ENCODE peak calls at places on chromosomes 7 and 10, in ten cellular contexts. One of them, this sample, is unnamed.

GRCh38 chr10:88152720-88153119 is 289.3 kb downstream of the PTEN start:
- DNase-seq in nephron progenitor cell: no peak
- DNase-seq in stomach: no peak
- DNase-seq in fibroblast of mammary gland: peak
- DNase-seq in left lung: no peak
- DNase-seq in fibroblast of villous mesenchyme: peak
- DNase-seq in activated CD8-positive, alpha-beta T cell treated with anti-CD3 and anti-CD28 coated beads for 36 hours: peak
- DNase-seq in fibroblast of lung: peak
- DNase-seq in cardiac muscle cell: no peak
- DNase-seq in neural crest cell: no peak
- DNase-seq in this sample: no peak

GRCh38 chr7:100153713-100154519 is 4.6 kb downstream of the TRAPPC14 start:
- DNase-seq in nephron progenitor cell: no peak
- DNase-seq in stomach: no peak
- DNase-seq in fibroblast of mammary gland: no peak
- DNase-seq in left lung: no peak
- DNase-seq in fibroblast of villous mesenchyme: no peak
- DNase-seq in activated CD8-positive, alpha-beta T cell treated with anti-CD3 and anti-CD28 coated beads for 36 hours: no peak
- DNase-seq in fibroblast of lung: no peak
- DNase-seq in cardiac muscle cell: no peak
- DNase-seq in neural crest cell: no peak
- DNase-seq in this sample: no peak

GRCh38 chr10:58175990-58176910 is 91.4 kb downstream of the IPMK start:
- DNase-seq in nephron progenitor cell: peak
- DNase-seq in stomach: no peak
- DNase-seq in fibroblast of mammary gland: peak
- DNase-seq in left lung: no peak
- DNase-seq in fibroblast of villous mesenchyme: peak
- DNase-seq in activated CD8-positive, alpha-beta T cell treated with anti-CD3 and anti-CD28 coated beads for 36 hours: no peak
- DNase-seq in fibroblast of lung: peak
- DNase-seq in cardiac muscle cell: peak
- DNase-seq in neural crest cell: no peak
- DNase-seq in this sample: no peak

GRCh38 chr7:72326365-72326764 is 85.8 kb downstream of the CALN1 start:
- DNase-seq in nephron progenitor cell: no peak
- DNase-seq in stomach: no peak
- DNase-seq in fibroblast of mammary gland: no peak
- DNase-seq in left lung: no peak
- DNase-seq in fibroblast of villous mesenchyme: no peak
- DNase-seq in activated CD8-positive, alpha-beta T cell treated with anti-CD3 and anti-CD28 coated beads for 36 hours: no peak
- DNase-seq in fibroblast of lung: no peak
- DNase-seq in cardiac muscle cell: no peak
- DNase-seq in neural crest cell: no peak
- DNase-seq in this sample: no peak

GRCh38 chr10:71259815-71260501 is 47.6 kb downstream of the UNC5B start:
- DNase-seq in nephron progenitor cell: no peak
- DNase-seq in stomach: peak
- DNase-seq in fibroblast of mammary gland: no peak
- DNase-seq in left lung: peak
- DNase-seq in fibroblast of villous mesenchyme: no peak
- DNase-seq in activated CD8-positive, alpha-beta T cell treated with anti-CD3 and anti-CD28 coated beads for 36 hours: no peak
- DNase-seq in fibroblast of lung: peak
- DNase-seq in cardiac muscle cell: no peak
- DNase-seq in neural crest cell: no peak
- DNase-seq in this sample: no peak

GRCh38 chr7:2757904-2758672 is 70.1 kb downstream of the AMZ1 start:
- DNase-seq in nephron progenitor cell: no peak
- DNase-seq in stomach: no peak
- DNase-seq in fibroblast of mammary gland: peak
- DNase-seq in left lung: peak
- DNase-seq in fibroblast of villous mesenchyme: peak
- DNase-seq in activated CD8-positive, alpha-beta T cell treated with anti-CD3 and anti-CD28 coated beads for 36 hours: peak
- DNase-seq in fibroblast of lung: peak
- DNase-seq in cardiac muscle cell: peak
- DNase-seq in neural crest cell: no peak
- DNase-seq in this sample: peak

GRCh38 chr7:116963234-116963633 is 9.9 kb downstream of the ST7 start:
- DNase-seq in nephron progenitor cell: no peak
- DNase-seq in stomach: no peak
- DNase-seq in fibroblast of mammary gland: no peak
- DNase-seq in left lung: no peak
- DNase-seq in fibroblast of villous mesenchyme: no peak
- DNase-seq in activated CD8-positive, alpha-beta T cell treated with anti-CD3 and anti-CD28 coated beads for 36 hours: no peak
- DNase-seq in fibroblast of lung: no peak
- DNase-seq in cardiac muscle cell: no peak
- DNase-seq in neural crest cell: no peak
- DNase-seq in this sample: no peak

GRCh38 chr7:155813125-155813524 is 862 bp upstream of the SHH start:
- DNase-seq in nephron progenitor cell: no peak
- DNase-seq in stomach: no peak
- DNase-seq in fibroblast of mammary gland: no peak
- DNase-seq in left lung: no peak
- DNase-seq in fibroblast of villous mesenchyme: no peak
- DNase-seq in activated CD8-positive, alpha-beta T cell treated with anti-CD3 and anti-CD28 coated beads for 36 hours: no peak
- DNase-seq in fibroblast of lung: no peak
- DNase-seq in cardiac muscle cell: no peak
- DNase-seq in neural crest cell: no peak
- DNase-seq in this sample: no peak

GRCh38 chr10:79019961-79020491 is 48.7 kb upstream of the ZMIZ1 start:
- DNase-seq in nephron progenitor cell: no peak
- DNase-seq in stomach: peak
- DNase-seq in fibroblast of mammary gland: peak
- DNase-seq in left lung: no peak
- DNase-seq in fibroblast of villous mesenchyme: peak
- DNase-seq in activated CD8-positive, alpha-beta T cell treated with anti-CD3 and anti-CD28 coated beads for 36 hours: no peak
- DNase-seq in fibroblast of lung: peak
- DNase-seq in cardiac muscle cell: peak
- DNase-seq in neural crest cell: no peak
- DNase-seq in this sample: no peak

GRCh38 chr7:50812847-50813475 is 30.3 kb upstream of the GRB10 start:
- DNase-seq in nephron progenitor cell: no peak
- DNase-seq in stomach: peak
- DNase-seq in fibroblast of mammary gland: peak
- DNase-seq in left lung: peak
- DNase-seq in fibroblast of villous mesenchyme: peak
- DNase-seq in activated CD8-positive, alpha-beta T cell treated with anti-CD3 and anti-CD28 coated beads for 36 hours: no peak
- DNase-seq in fibroblast of lung: peak
- DNase-seq in cardiac muscle cell: peak
- DNase-seq in neural crest cell: no peak
- DNase-seq in this sample: no peak

GRCh38 chr7:124459101-124460052 is 306.2 kb downstream of the GPR37 start:
- DNase-seq in nephron progenitor cell: no peak
- DNase-seq in stomach: no peak
- DNase-seq in fibroblast of mammary gland: peak
- DNase-seq in left lung: no peak
- DNase-seq in fibroblast of villous mesenchyme: peak
- DNase-seq in activated CD8-positive, alpha-beta T cell treated with anti-CD3 and anti-CD28 coated beads for 36 hours: no peak
- DNase-seq in fibroblast of lung: peak
- DNase-seq in cardiac muscle cell: no peak
- DNase-seq in neural crest cell: no peak
- DNase-seq in this sample: no peak

GRCh38 chr10:55668326-55668922 is 692.6 kb downstream of the ZWINT start:
- DNase-seq in nephron progenitor cell: no peak
- DNase-seq in stomach: no peak
- DNase-seq in fibroblast of mammary gland: no peak
- DNase-seq in left lung: no peak
- DNase-seq in fibroblast of villous mesenchyme: no peak
- DNase-seq in activated CD8-positive, alpha-beta T cell treated with anti-CD3 and anti-CD28 coated beads for 36 hours: no peak
- DNase-seq in fibroblast of lung: no peak
- DNase-seq in cardiac muscle cell: peak
- DNase-seq in neural crest cell: no peak
- DNase-seq in this sample: no peak

GRCh38 chr7:80883188-80884025 is 35.4 kb downstream of the SEMA3C start:
- DNase-seq in nephron progenitor cell: no peak
- DNase-seq in stomach: no peak
- DNase-seq in fibroblast of mammary gland: peak
- DNase-seq in left lung: no peak
- DNase-seq in fibroblast of villous mesenchyme: peak
- DNase-seq in activated CD8-positive, alpha-beta T cell treated with anti-CD3 and anti-CD28 coated beads for 36 hours: no peak
- DNase-seq in fibroblast of lung: peak
- DNase-seq in cardiac muscle cell: no peak
- DNase-seq in neural crest cell: no peak
- DNase-seq in this sample: no peak

GRCh38 chr10:78313636-78314035 is 280.0 kb downstream of the RPS24 start:
- DNase-seq in nephron progenitor cell: no peak
- DNase-seq in stomach: no peak
- DNase-seq in fibroblast of mammary gland: no peak
- DNase-seq in left lung: no peak
- DNase-seq in fibroblast of villous mesenchyme: no peak
- DNase-seq in activated CD8-positive, alpha-beta T cell treated with anti-CD3 and anti-CD28 coated beads for 36 hours: no peak
- DNase-seq in fibroblast of lung: no peak
- DNase-seq in cardiac muscle cell: no peak
- DNase-seq in neural crest cell: no peak
- DNase-seq in this sample: no peak

DNA sequence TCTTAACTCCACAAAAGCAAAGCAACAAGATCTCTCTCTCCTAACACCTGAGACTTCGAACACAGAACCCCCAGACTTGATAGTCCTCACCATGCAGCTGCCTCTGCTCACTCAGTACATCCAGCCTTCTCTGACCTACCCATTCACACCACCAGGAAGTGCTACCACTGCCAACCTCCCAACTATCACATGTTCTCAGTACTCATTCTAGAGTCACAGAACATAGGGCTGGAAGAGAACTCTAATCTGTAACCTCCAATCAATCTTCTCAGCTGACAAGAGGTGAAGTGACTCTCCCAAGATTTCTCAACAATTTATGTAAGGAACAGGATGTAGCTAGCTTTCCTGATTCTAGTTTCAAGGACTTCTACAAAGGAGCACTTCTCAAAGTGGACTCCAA is 3.8 kb downstream of the NUDCD3 start:
- DNase-seq in nephron progenitor cell: no peak
- DNase-seq in stomach: peak
- DNase-seq in fibroblast of mammary gland: peak
- DNase-seq in left lung: no peak
- DNase-seq in fibroblast of villous mesenchyme: peak
- DNase-seq in activated CD8-positive, alpha-beta T cell treated with anti-CD3 and anti-CD28 coated beads for 36 hours: peak
- DNase-seq in fibroblast of lung: peak
- DNase-seq in cardiac muscle cell: no peak
- DNase-seq in neural crest cell: no peak
- DNase-seq in this sample: no peak
- TF ChIP-seq CTCF in nephron progenitor cell: no peak
- TF ChIP-seq CTCF in stomach: no peak
- TF ChIP-seq CTCF in fibroblast of mammary gland: peak
- TF ChIP-seq CTCF in left lung: peak
- TF ChIP-seq CTCF in fibroblast of villous mesenchyme: peak
- TF ChIP-seq CTCF in activated CD8-positive, alpha-beta T cell treated with anti-CD3 and anti-CD28 coated beads for 36 hours: no peak
- TF ChIP-seq CTCF in fibroblast of lung: no peak
- TF ChIP-seq CTCF in cardiac muscle cell: no peak
- TF ChIP-seq CTCF in neural crest cell: no peak
- TF ChIP-seq CTCF in this sample: no peak

GRCh38 chr7:104841798-104842197 is 172.2 kb upstream of the KMT2E start:
- DNase-seq in nephron progenitor cell: no peak
- DNase-seq in stomach: no peak
- DNase-seq in fibroblast of mammary gland: no peak
- DNase-seq in left lung: no peak
- DNase-seq in fibroblast of villous mesenchyme: no peak
- DNase-seq in activated CD8-positive, alpha-beta T cell treated with anti-CD3 and anti-CD28 coated beads for 36 hours: no peak
- DNase-seq in fibroblast of lung: no peak
- DNase-seq in cardiac muscle cell: no peak
- DNase-seq in neural crest cell: no peak
- DNase-seq in this sample: no peak
- TF ChIP-seq CTCF in nephron progenitor cell: no peak
- TF ChIP-seq CTCF in stomach: no peak
- TF ChIP-seq CTCF in fibroblast of mammary gland: no peak
- TF ChIP-seq CTCF in left lung: no peak
- TF ChIP-seq CTCF in fibroblast of villous mesenchyme: no peak
- TF ChIP-seq CTCF in activated CD8-positive, alpha-beta T cell treated with anti-CD3 and anti-CD28 coated beads for 36 hours: no peak
- TF ChIP-seq CTCF in fibroblast of lung: no peak
- TF ChIP-seq CTCF in cardiac muscle cell: no peak
- TF ChIP-seq CTCF in neural crest cell: no peak
- TF ChIP-seq CTCF in this sample: no peak

GRCh38 chr10:26527018-26527417 is 88.9 kb downstream of the APBB1IP start:
- DNase-seq in nephron progenitor cell: no peak
- DNase-seq in stomach: no peak
- DNase-seq in fibroblast of mammary gland: no peak
- DNase-seq in left lung: no peak
- DNase-seq in fibroblast of villous mesenchyme: no peak
- DNase-seq in activated CD8-positive, alpha-beta T cell treated with anti-CD3 and anti-CD28 coated beads for 36 hours: peak
- DNase-seq in fibroblast of lung: no peak
- DNase-seq in cardiac muscle cell: no peak
- DNase-seq in neural crest cell: no peak
- DNase-seq in this sample: no peak

GRCh38 chr10:26520575-26520974 is 82.4 kb downstream of the APBB1IP start:
- DNase-seq in nephron progenitor cell: no peak
- DNase-seq in stomach: no peak
- DNase-seq in fibroblast of mammary gland: no peak
- DNase-seq in left lung: no peak
- DNase-seq in fibroblast of villous mesenchyme: no peak
- DNase-seq in activated CD8-positive, alpha-beta T cell treated with anti-CD3 and anti-CD28 coated beads for 36 hours: no peak
- DNase-seq in fibroblast of lung: no peak
- DNase-seq in cardiac muscle cell: no peak
- DNase-seq in neural crest cell: no peak
- DNase-seq in this sample: no peak

GRCh38 chr10:26528048-26528447 is 89.9 kb downstream of the APBB1IP start:
- DNase-seq in nephron progenitor cell: no peak
- DNase-seq in stomach: no peak
- DNase-seq in fibroblast of mammary gland: no peak
- DNase-seq in left lung: no peak
- DNase-seq in fibroblast of villous mesenchyme: no peak
- DNase-seq in activated CD8-positive, alpha-beta T cell treated with anti-CD3 and anti-CD28 coated beads for 36 hours: no peak
- DNase-seq in fibroblast of lung: no peak
- DNase-seq in cardiac muscle cell: no peak
- DNase-seq in neural crest cell: no peak
- DNase-seq in this sample: no peak

GRCh38 chr10:26519803-26520202 is 81.7 kb downstream of the APBB1IP start:
- DNase-seq in nephron progenitor cell: no peak
- DNase-seq in stomach: no peak
- DNase-seq in fibroblast of mammary gland: no peak
- DNase-seq in left lung: no peak
- DNase-seq in fibroblast of villous mesenchyme: no peak
- DNase-seq in activated CD8-positive, alpha-beta T cell treated with anti-CD3 and anti-CD28 coated beads for 36 hours: no peak
- DNase-seq in fibroblast of lung: no peak
- DNase-seq in cardiac muscle cell: no peak
- DNase-seq in neural crest cell: no peak
- DNase-seq in this sample: no peak

GRCh38 chr10:26524161-26524831 is 86.2 kb downstream of the APBB1IP start:
- DNase-seq in nephron progenitor cell: no peak
- DNase-seq in stomach: no peak
- DNase-seq in fibroblast of mammary gland: no peak
- DNase-seq in left lung: no peak
- DNase-seq in fibroblast of villous mesenchyme: no peak
- DNase-seq in activated CD8-positive, alpha-beta T cell treated with anti-CD3 and anti-CD28 coated beads for 36 hours: no peak
- DNase-seq in fibroblast of lung: no peak
- DNase-seq in cardiac muscle cell: no peak
- DNase-seq in neural crest cell: no peak
- DNase-seq in this sample: no peak
- TF ChIP-seq CTCF in nephron progenitor cell: no peak
- TF ChIP-seq CTCF in stomach: no peak
- TF ChIP-seq CTCF in fibroblast of mammary gland: no peak
- TF ChIP-seq CTCF in left lung: no peak
- TF ChIP-seq CTCF in fibroblast of villous mesenchyme: no peak
- TF ChIP-seq CTCF in activated CD8-positive, alpha-beta T cell treated with anti-CD3 and anti-CD28 coated beads for 36 hours: no peak
- TF ChIP-seq CTCF in fibroblast of lung: no peak
- TF ChIP-seq CTCF in cardiac muscle cell: no peak
- TF ChIP-seq CTCF in neural crest cell: no peak
- TF ChIP-seq CTCF in this sample: no peak

DNA sequence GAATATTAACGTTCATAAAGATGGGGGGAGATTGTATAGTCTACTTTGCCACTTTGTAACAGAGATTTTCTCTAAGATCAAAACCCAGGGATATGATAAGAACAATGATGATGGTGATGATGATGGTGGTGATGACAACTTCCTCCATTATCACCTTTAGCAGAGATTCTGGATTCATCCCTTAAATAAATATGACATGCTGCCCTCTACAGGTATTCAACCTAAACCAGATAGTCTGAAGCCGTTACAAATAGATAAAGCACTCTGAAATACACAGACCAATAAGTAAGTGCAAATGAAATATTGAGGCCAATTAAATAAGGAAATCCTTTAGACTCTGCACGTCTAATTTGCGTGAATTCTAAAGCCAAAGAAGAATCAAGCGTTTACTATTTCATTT is 211.5 kb downstream of the CREB5 start:
- DNase-seq in nephron progenitor cell: no peak
- DNase-seq in stomach: no peak
- DNase-seq in fibroblast of mammary gland: peak
- DNase-seq in left lung: no peak
- DNase-seq in fibroblast of villous mesenchyme: no peak
- DNase-seq in activated CD8-positive, alpha-beta T cell treated with anti-CD3 and anti-CD28 coated beads for 36 hours: no peak
- DNase-seq in fibroblast of lung: no peak
- DNase-seq in cardiac muscle cell: no peak
- DNase-seq in neural crest cell: no peak
- DNase-seq in this sample: no peak
- TF ChIP-seq CTCF in nephron progenitor cell: peak
- TF ChIP-seq CTCF in stomach: no peak
- TF ChIP-seq CTCF in fibroblast of mammary gland: peak
- TF ChIP-seq CTCF in left lung: no peak
- TF ChIP-seq CTCF in fibroblast of villous mesenchyme: no peak
- TF ChIP-seq CTCF in activated CD8-positive, alpha-beta T cell treated with anti-CD3 and anti-CD28 coated beads for 36 hours: peak
- TF ChIP-seq CTCF in fibroblast of lung: no peak
- TF ChIP-seq CTCF in cardiac muscle cell: peak
- TF ChIP-seq CTCF in neural crest cell: peak
- TF ChIP-seq CTCF in this sample: no peak

This sample was measured in activated B cell treated with CpG ODN at 0.5 μM for 24 hours.